ENCODE peak calls at places on chromosomes 16 and 17, in five cellular contexts. L, H, K, W and R are unnamed samples.

GRCh38 chr17:81910840-81911276 is 341 bp downstream of the PCYT2 start:
- DNase-seq in L (no peak), H (no peak), K (no peak), W (no peak), R (no peak)

GRCh38 chr17:27293359-27293897 is 486 bp upstream of the WSB1 start:
- DNase-seq in L (no peak), H (no peak), K (no peak), W (no peak), R (no peak)

GRCh38 chr17:57337390-57337789 is 81.1 kb downstream of the MSI2 start:
- DNase-seq in L (no peak), H (no peak), K (no peak), W (no peak), R (no peak)

GRCh38 chr16:29926675-29927522 is 873 bp upstream of the KCTD13 start:
- DNase-seq in L (peak), H (no peak), K (no peak), W (peak), R (peak)

GRCh38 chr16:54446639-54447038 is 160.1 kb upstream of the IRX3 start:
- DNase-seq in L (peak), H (peak), K (no peak), W (no peak), R (peak)

GRCh38 chr16:8853611-8854010 is 15.2 kb downstream of the CARHSP1 start:
- DNase-seq in L (no peak), H (no peak), K (no peak), W (no peak), R (no peak)

GRCh38 chr17:76473541-76473985 is 6.2 kb downstream of the AANAT start:
- DNase-seq in L (no peak), H (no peak), K (no peak), W (no peak), R (no peak)

GRCh38 chr16:50857881-50858280 is 116.0 kb downstream of the CYLD start:
- DNase-seq in L (no peak), H (no peak), K (no peak), W (no peak), R (no peak)

GRCh38 chr16:17266606-17267313 is 204.0 kb downstream of the XYLT1 start:
- DNase-seq in L (no peak), H (no peak), K (no peak), W (no peak), R (no peak)

GRCh38 chr17:80446645-80447405 is 29.6 kb downstream of the NPTX1 start:
- DNase-seq in L (no peak), H (no peak), K (no peak), W (peak), R (peak)

GRCh38 chr16:85891033-85891775 is 7.8 kb upstream of the IRF8 start:
- DNase-seq in L (no peak), H (no peak), K (no peak), W (peak), R (peak)

GRCh38 chr17:61409301-61410099 is 9.9 kb downstream of the TBX2 start:
- DNase-seq in L (no peak), H (no peak), K (peak), W (peak), R (no peak)

GRCh38 chr16:69827527-69827926 is 65.4 kb downstream of the WWP2 start:
- DNase-seq in L (no peak), H (no peak), K (no peak), W (no peak), R (no peak)

GRCh38 chr16:17304814-17305169 is 166.0 kb downstream of the XYLT1 start:
- DNase-seq in L (no peak), H (no peak), K (no peak), W (peak), R (no peak)

GRCh38 chr17:66934040-66934439 is 30.5 kb upstream of the CACNG4 start:
- DNase-seq in L (no peak), H (no peak), K (no peak), W (no peak), R (no peak)

GRCh38 chr16:86120201-86120981 is 221.4 kb downstream of the IRF8 start:
- DNase-seq in L (no peak), H (no peak), K (no peak), W (peak), R (no peak)

GRCh38 chr17:1484586-1485310 is 7.7 kb downstream of the MYO1C start:
- DNase-seq in L (peak), H (no peak), K (no peak), W (no peak), R (peak)

GRCh38 chr16:56460101-56460500 is 8.7 kb downstream of the OGFOD1 start:
- DNase-seq in L (no peak), H (no peak), K (no peak), W (no peak), R (no peak)

GRCh38 chr16:69522732-69523404 is 42.9 kb upstream of the NFAT5 start:
- DNase-seq in L (no peak), H (no peak), K (no peak), W (no peak), R (no peak)

GRCh38 chr17:77320501-77321256 is 179.9 kb downstream of the SEC14L1 start:
- DNase-seq in L (no peak), H (peak), K (no peak), W (no peak), R (no peak)

GRCh38 chr17:62678214-62678919 is 50.9 kb downstream of the MRC2 start:
- DNase-seq in L (no peak), H (no peak), K (no peak), W (no peak), R (no peak)

GRCh38 chr17:2018716-2019490 is 6.2 kb downstream of the RTN4RL1 start:
- DNase-seq in L (no peak), H (no peak), K (no peak), W (no peak), R (no peak)

GRCh38 chr16:19005561-19006445 is 22.1 kb downstream of the TMC7 start:
- DNase-seq in L (peak), H (no peak), K (no peak), W (peak), R (peak)

GRCh38 chr17:58324409-58325288 is 3.9 kb downstream of the TSPOAP1 start:
- DNase-seq in L (no peak), H (no peak), K (no peak), W (peak), R (no peak)

GRCh38 chr16:70290949-70291519 is 1.7 kb upstream of the AARS1 start:
- DNase-seq in L (no peak), H (no peak), K (no peak), W (peak), R (no peak)

GRCh38 chr16:21235199-21235585 is 1.7 kb downstream of the ANKS4B start:
- DNase-seq in L (no peak), H (no peak), K (no peak), W (no peak), R (no peak)

GRCh38 chr17:3012926-3013581 is 50.4 kb downstream of the OR1D5 start:
- DNase-seq in L (peak), H (no peak), K (no peak), W (peak), R (peak)

GRCh38 chr17:4450710-4451316 is 17.1 kb downstream of the SPNS3 start:
- DNase-seq in L (no peak), H (no peak), K (no peak), W (no peak), R (no peak)

DNA sequence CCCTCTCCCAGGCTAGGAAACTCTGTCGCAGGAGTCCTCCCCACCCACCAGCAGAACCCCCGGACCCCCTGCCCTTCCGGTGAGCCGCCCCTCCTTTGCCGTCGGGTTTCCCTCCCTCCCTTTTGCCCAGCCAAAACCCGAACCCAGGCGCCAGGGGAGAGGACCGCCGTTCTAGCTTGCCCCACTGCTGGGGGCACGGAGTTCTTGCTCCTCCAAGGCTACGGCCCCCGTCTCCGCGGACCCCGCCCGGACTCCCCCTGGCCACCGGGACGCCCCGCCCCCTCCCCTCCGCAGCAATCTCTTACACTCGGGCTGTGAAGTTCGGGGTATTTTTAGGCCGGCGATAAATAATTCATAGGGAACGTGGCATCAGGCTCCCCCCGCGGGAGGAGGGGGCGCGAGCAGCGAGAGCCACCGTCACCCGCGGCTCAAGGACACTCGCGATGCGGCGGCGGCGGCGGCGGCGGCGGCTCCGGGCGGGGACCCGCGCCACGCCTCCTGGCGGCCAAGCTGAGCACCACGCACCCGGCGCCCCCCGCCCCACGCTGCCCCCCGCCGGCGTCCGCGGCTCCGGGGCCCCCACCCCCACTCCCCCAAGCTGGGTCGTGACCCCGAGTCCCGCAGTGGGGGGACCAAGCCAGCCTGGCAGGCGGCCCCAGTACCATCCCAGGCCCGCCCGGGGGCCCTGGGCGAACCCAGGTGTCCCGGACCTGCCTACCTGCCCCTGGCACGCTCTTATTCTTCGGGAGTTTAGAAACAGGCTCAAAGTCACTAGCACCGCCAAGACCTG is at the start of gene GRIN2C:
- DNase-seq in L (no peak), H (no peak), K (no peak), W (no peak), R (no peak)
- TF ChIP-seq CTCF in L (peak), H (no peak), K (peak), W (peak), R (no peak)

DNA sequence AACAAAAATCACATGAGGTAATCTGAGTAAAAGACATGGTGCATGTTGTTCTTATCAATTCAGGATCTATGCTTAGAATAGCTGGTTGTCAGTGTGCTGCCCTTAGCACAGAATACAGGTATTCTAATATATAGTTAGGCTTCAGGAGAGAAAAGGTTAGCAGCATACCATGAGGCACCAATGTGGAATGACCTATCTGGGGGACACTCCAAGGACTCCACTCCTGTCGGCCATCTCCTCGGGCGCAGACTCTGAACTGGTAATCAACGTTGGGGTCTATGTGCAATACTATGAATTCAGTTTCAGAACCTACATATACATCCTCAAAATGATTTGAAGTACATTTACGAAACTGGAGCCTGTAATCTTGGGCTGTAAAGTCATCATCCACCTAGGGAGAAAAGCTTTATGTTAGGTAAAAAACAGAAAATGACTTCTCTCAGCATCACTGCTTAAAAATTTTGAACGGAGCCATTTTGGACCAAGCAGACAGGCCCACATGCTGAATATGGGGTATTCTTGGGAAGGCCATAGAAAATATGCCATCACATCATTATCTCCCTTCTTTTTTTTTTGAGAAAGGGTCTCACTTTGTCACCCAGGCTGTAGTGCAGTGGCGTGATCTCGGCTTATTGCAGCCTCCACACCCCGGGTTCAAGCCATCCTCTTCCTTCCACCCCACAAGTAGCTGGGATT is 31.1 kb downstream of the CRLF3 start:
- DNase-seq in L (no peak), H (no peak), K (no peak), W (no peak), R (no peak)
- H3K4me3 ChIP-seq in L (no peak), H (no peak), K (no peak), W (no peak), R (no peak)

GRCh38 chr17:39580082-39580468 is 27.6 kb downstream of the NEUROD2 start:
- DNase-seq in L (no peak), H (no peak), K (no peak), W (no peak), R (no peak)

GRCh38 chr17:39573447-39574298 is 34.0 kb downstream of the NEUROD2 start:
- DNase-seq in L (peak), H (no peak), K (no peak), W (peak), R (peak)

GRCh38 chr17:39579318-39580081 is 28.2 kb downstream of the NEUROD2 start:
- DNase-seq in L (no peak), H (no peak), K (no peak), W (no peak), R (no peak)

GRCh38 chr17:39578272-39578671 is 29.4 kb downstream of the NEUROD2 start:
- DNase-seq in L (no peak), H (no peak), K (no peak), W (no peak), R (no peak)

DNA sequence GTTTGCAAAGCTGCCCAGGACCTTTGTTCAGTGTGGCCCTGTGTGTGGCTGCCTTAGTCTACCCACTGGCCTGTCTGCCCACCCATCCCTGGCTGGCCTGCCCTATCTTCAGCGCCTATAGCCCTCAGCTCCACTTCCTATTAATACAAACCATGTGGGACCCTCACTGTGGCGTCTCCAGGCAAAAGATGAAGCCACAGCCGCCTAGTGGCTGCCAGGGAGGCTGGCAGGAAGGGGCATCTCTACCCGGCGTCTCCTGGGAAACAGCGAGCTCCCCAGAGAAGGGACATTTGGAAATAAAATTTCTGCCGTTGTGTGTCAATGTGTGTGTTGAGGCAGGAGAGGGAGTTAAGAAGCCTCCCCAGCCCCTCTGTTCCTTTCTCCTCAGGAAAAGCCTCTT is 31.5 kb downstream of the NEUROD2 start:
- DNase-seq in L (no peak), H (no peak), K (no peak), W (no peak), R (peak)
- TF ChIP-seq CTCF in L (peak), H (peak), K (no peak), W (peak), R (peak)

GRCh38 chr17:32007463-32008298 is 498 bp downstream of the LRRC37B start:
- DNase-seq in L (peak), H (no peak), K (no peak), W (peak), R (peak)

GRCh38 chr17:32006957-32007462 is at the start of gene LRRC37B:
- DNase-seq in L (peak), H (peak), K (peak), W (peak), R (peak)

GRCh38 chr17:32010114-32010513 is 2.9 kb downstream of the LRRC37B start:
- DNase-seq in L (no peak), H (no peak), K (no peak), W (no peak), R (no peak)

GRCh38 chr17:32009262-32009542 is 2.0 kb downstream of the LRRC37B start:
- DNase-seq in L (no peak), H (no peak), K (no peak), W (no peak), R (no peak)
- H3K4me3 ChIP-seq in L (no peak), H (peak), K (peak), W (no peak), R (no peak)

DNA sequence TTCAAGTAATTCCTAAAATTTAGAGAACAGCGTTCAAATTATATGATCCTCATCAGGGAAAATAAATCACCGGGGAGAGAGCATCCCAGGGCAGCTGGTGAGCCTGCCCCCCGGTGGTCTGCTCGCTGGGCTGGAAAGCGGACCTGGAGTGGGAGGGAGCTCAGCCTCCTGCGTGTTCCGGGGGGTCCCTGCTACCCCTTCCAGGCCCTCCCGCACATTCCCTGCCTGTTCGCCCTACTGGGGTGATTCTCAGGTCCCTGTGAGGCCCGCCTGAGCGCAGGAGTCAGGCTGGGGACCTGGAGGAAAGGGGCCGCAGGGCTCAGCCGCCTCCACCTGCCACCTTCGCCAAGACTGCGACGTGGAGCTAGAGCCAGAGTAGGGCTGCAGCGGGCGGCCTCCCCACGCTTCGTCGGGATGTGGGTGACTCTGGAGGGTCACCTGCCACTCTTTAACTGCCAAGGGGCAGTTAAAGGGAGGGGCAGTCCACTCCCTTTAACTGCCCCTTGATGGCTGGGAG is 28.8 kb downstream of the SLC7A5 start:
- DNase-seq in L (no peak), H (no peak), K (no peak), W (no peak), R (no peak)
- TF ChIP-seq CTCF in L (no peak), H (no peak), K (no peak), W (no peak), R (no peak)

GRCh38 chr17:50425001-50425681 is 877 bp upstream of the ACSF2 start:
- DNase-seq in L (no peak), H (no peak), K (no peak), W (no peak), R (no peak)
- H3K4me3 ChIP-seq in L (peak), H (peak), K (peak), W (peak), R (no peak)

GRCh38 chr16:65704866-65705265 is 583.0 kb upstream of the CDH11 start:
- DNase-seq in L (no peak), H (no peak), K (no peak), W (no peak), R (no peak)
- TF ChIP-seq CTCF in L (peak), H (no peak), K (no peak), W (no peak), R (peak)

GRCh38 chr17:64024781-64025731 is 4.6 kb upstream of the ICAM2 start:
- DNase-seq in L (no peak), H (no peak), K (no peak), W (peak), R (peak)

GRCh38 chr17:64028874-64029464 is 8.5 kb upstream of the ICAM2 start:
- DNase-seq in L (peak), H (no peak), K (no peak), W (peak), R (peak)

GRCh38 chr17:64022631-64023063 is 2.2 kb upstream of the ICAM2 start:
- DNase-seq in L (no peak), H (no peak), K (no peak), W (no peak), R (no peak)

GRCh38 chr17:64024215-64024654 is 3.8 kb upstream of the ICAM2 start:
- DNase-seq in L (no peak), H (no peak), K (no peak), W (no peak), R (peak)

DNA sequence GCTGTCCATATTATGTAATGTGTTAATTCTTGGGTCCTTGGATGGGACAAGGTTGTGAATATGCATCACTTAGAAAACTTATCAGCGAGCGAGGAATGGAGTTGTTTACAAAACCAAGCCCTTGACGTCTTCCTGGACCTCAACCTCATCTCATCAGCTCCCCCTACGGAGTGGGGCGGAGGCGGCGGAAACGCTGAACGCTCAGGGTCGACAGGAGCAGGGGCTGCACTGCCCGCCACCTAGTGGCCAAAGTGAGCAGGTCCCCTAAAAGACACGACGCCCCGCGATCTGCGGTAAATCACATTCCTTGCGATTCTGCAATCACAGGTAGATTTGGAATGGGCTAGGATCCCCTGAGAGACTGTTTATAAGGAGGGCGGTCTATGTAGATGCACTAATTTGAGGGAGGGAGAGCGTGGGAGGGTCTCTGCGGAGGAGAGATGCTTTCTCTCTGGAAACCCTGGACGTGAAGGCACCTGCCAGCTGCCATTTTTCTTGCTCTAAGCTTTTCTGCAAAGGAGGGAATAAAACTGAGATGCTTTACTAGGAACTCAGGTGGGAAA is 5.4 kb upstream of the ICAM2 start:
- DNase-seq in L (peak), H (peak), K (peak), W (peak), R (peak)
- H3K4me3 ChIP-seq in L (no peak), H (peak), K (peak), W (no peak), R (no peak)

GRCh38 chr16:80277182-80277581 is 263.6 kb upstream of the DYNLRB2 start:
- DNase-seq in L (no peak), H (no peak), K (no peak), W (no peak), R (no peak)
- TF ChIP-seq CTCF in L (no peak), H (no peak), K (no peak), W (no peak), R (no peak)

GRCh38 chr17:50117202-50118040 is 12.5 kb downstream of the SAMD14 start:
- DNase-seq in L (peak), H (no peak), K (no peak), W (peak), R (peak)
- H3K4me3 ChIP-seq in L (no peak), H (peak), K (peak), W (no peak), R (no peak)